ENCODE peak calls at places on chromosomes 12 and 14, in four cellular contexts. K is progenitor cell of endocrine pancreas; U is CD8-positive, alpha-beta memory T cell; X is iris pigment epithelial cell. N is an unnamed sample.

GRCh38 chr12:56084958-56085543 is 5.1 kb downstream of the ERBB3 start:
- DNase-seq in K (no peak), U (no peak), X (no peak), N (no peak)

GRCh38 chr12:12890492-12890814 is 909 bp upstream of the GPRC5A start:
- DNase-seq in K (no peak), U (no peak), X (peak), N (no peak)

GRCh38 chr12:14902465-14902864 is 16.8 kb upstream of the MGP start:
- DNase-seq in K (no peak), U (no peak), X (peak), N (no peak)

GRCh38 chr12:119692410-119692809 is 24.5 kb downstream of the PRKAB1 start:
- DNase-seq in K (no peak), U (no peak), X (no peak), N (no peak)

GRCh38 chr14:90275820-90276219 is 19.5 kb downstream of the PSMC1 start:
- DNase-seq in K (no peak), U (peak), X (peak), N (no peak)

GRCh38 chr14:90399541-90400444 is 3.0 kb downstream of the CALM1 start:
- DNase-seq in K (peak), U (peak), X (peak), N (peak)

GRCh38 chr14:75826599-75826998 is 155.2 kb downstream of the TGFB3 start:
- DNase-seq in K (no peak), U (no peak), X (peak), N (no peak)

GRCh38 chr12:65536876-65537661 is 258.6 kb downstream of the MSRB3 start:
- DNase-seq in K (no peak), U (no peak), X (peak), N (no peak)

GRCh38 chr12:131267576-131267975 is 313.9 kb downstream of the ADGRD1 start:
- DNase-seq in K (no peak), U (peak), X (no peak), N (no peak)

GRCh38 chr12:108115123-108115745 is 13.9 kb upstream of the WSCD2 start:
- DNase-seq in K (no peak), U (no peak), X (no peak), N (no peak)

GRCh38 chr14:79333198-79333546 is 878.1 kb downstream of the DIO2 start:
- DNase-seq in K (no peak), U (no peak), X (no peak), N (no peak)

GRCh38 chr14:71138236-71139057 is 231.2 kb downstream of the PCNX1 start:
- DNase-seq in K (no peak), U (no peak), X (no peak), N (no peak)

GRCh38 chr12:54210400-54210790 is 21.6 kb upstream of the SMUG1 start:
- DNase-seq in K (no peak), U (no peak), X (no peak), N (no peak)

GRCh38 chr12:54272214-54272613 is 7.7 kb downstream of the CBX5 start:
- DNase-seq in K (no peak), U (no peak), X (no peak), N (no peak)

GRCh38 chr12:94174576-94174975 is 26.2 kb downstream of the PLXNC1 start:
- DNase-seq in K (no peak), U (no peak), X (no peak), N (no peak)

GRCh38 chr14:100203962-100204834 is 34.7 kb upstream of the YY1 start:
- DNase-seq in K (no peak), U (no peak), X (peak), N (no peak)

GRCh38 chr14:22383515-22384166 is 205.4 kb downstream of the DAD1 start:
- DNase-seq in K (no peak), U (peak), X (no peak), N (no peak)

N was measured in mesothelial cell of epicardium.